ENCODE peak calls at places on chromosomes 5 and 9, in four cellular contexts. One of them, this sample, is unnamed. For H3K4me1 and H3K36me3, the result is how much of the 10 kb centered on the place peaks cover.

GRCh38 chr5:83368317-83368716 is 103.2 kb upstream of the VCAN start:
- DNase-seq in neural progenitor cell: no peak
- DNase-seq in tibial artery: no peak
- DNase-seq in endodermal cell: no peak
- DNase-seq in this sample: no peak

GRCh38 chr5:52077941-52078825 is 694.9 kb downstream of the ISL1 start:
- DNase-seq in neural progenitor cell: peak
- DNase-seq in endodermal cell: peak
- DNase-seq in tibial artery: no peak
- DNase-seq in this sample: peak

GRCh38 chr9:134658378-134658955 is 16.9 kb downstream of the COL5A1 start:
- DNase-seq in neural progenitor cell: peak
- DNase-seq in tibial artery: peak
- DNase-seq in endodermal cell: peak
- DNase-seq in this sample: no peak

GRCh38 chr5:146494656-146495055 is 21.3 kb downstream of the GPR151 start:
- DNase-seq in endodermal cell: no peak
- DNase-seq in tibial artery: no peak
- DNase-seq in neural progenitor cell: no peak
- DNase-seq in this sample: no peak

GRCh38 chr9:110731437-110732028 is 62.9 kb downstream of the MUSK start:
- DNase-seq in tibial artery: no peak
- DNase-seq in endodermal cell: no peak
- DNase-seq in neural progenitor cell: peak
- DNase-seq in this sample: no peak

GRCh38 chr5:87298687-87299362 is 31.1 kb downstream of the RASA1 start:
- DNase-seq in neural progenitor cell: no peak
- DNase-seq in endodermal cell: no peak
- DNase-seq in tibial artery: no peak
- DNase-seq in this sample: no peak

GRCh38 chr9:125513634-125514413 is 193.2 kb downstream of the MAPKAP1 start:
- DNase-seq in tibial artery: no peak
- DNase-seq in endodermal cell: peak
- DNase-seq in neural progenitor cell: peak
- DNase-seq in this sample: no peak

GRCh38 chr9:100150209-100150608 is 51.2 kb downstream of the INVS start:
- DNase-seq in neural progenitor cell: no peak
- DNase-seq in tibial artery: no peak
- DNase-seq in endodermal cell: no peak
- DNase-seq in this sample: no peak

GRCh38 chr5:16018970-16019369 is 160.6 kb downstream of the MARCHF11 start:
- DNase-seq in neural progenitor cell: no peak
- DNase-seq in endodermal cell: no peak
- DNase-seq in tibial artery: no peak
- DNase-seq in this sample: no peak

GRCh38 chr9:34547960-34548603 is 25.3 kb upstream of the ENHO start:
- DNase-seq in tibial artery: peak
- DNase-seq in endodermal cell: peak
- DNase-seq in neural progenitor cell: peak
- DNase-seq in this sample: peak

GRCh38 chr9:28934111-28934510 is 1360.8 kb upstream of the C9orf72 start:
- DNase-seq in neural progenitor cell: no peak
- DNase-seq in tibial artery: no peak
- DNase-seq in endodermal cell: no peak
- DNase-seq in this sample: no peak

GRCh38 chr9:112378441-112379176 is 1.3 kb upstream of the HSDL2 start:
- DNase-seq in endodermal cell: peak
- DNase-seq in tibial artery: no peak
- DNase-seq in neural progenitor cell: no peak
- DNase-seq in this sample: peak

GRCh38 chr9:116549061-116549664 is 137.9 kb upstream of the TRIM32 start:
- DNase-seq in tibial artery: peak
- DNase-seq in neural progenitor cell: no peak
- DNase-seq in endodermal cell: no peak
- DNase-seq in this sample: no peak

GRCh38 chr5:115531787-115532367 is 12.7 kb downstream of the FEM1C start:
- DNase-seq in tibial artery: no peak
- DNase-seq in endodermal cell: no peak
- DNase-seq in neural progenitor cell: no peak
- DNase-seq in this sample: no peak
- H3K4me1 ChIP-seq in tibial artery: under half
- H3K4me1 ChIP-seq in endodermal cell: under half
- H3K4me1 ChIP-seq in neural progenitor cell: under half
- H3K4me1 ChIP-seq in this sample: under half

DNA sequence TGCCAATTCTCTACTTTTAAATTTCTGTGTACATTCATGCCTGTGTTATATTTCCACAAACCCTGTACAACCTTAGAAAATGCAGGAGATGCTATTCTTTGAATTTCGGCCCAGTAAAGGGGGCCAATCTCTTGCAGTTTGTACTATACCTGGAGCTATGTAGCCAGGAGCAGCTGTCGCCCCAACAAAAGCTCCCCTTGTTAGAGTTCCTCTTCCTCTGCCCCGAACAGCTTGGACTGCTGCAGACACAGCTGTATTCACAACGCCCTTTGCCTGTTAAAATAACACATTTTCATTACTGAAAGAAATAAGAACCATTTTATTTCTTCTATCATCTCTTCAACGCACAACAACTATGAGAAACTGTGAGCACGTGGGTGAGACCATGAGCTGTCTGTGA is 99.2 kb downstream of the GPR21 start:
- DNase-seq in endodermal cell: no peak
- DNase-seq in tibial artery: no peak
- DNase-seq in neural progenitor cell: no peak
- DNase-seq in this sample: no peak
- H3K36me3 ChIP-seq in endodermal cell: under half
- H3K36me3 ChIP-seq in tibial artery: under half
- H3K36me3 ChIP-seq in neural progenitor cell: under half
- H3K36me3 ChIP-seq in this sample: under half

GRCh38 chr5:139678283-139678613 is 30.1 kb downstream of the CXXC5 start:
- DNase-seq in endodermal cell: no peak
- DNase-seq in tibial artery: no peak
- DNase-seq in neural progenitor cell: no peak
- DNase-seq in this sample: no peak

GRCh38 chr5:139677404-139678282 is 29.5 kb downstream of the CXXC5 start:
- DNase-seq in endodermal cell: no peak
- DNase-seq in tibial artery: no peak
- DNase-seq in neural progenitor cell: peak
- DNase-seq in this sample: no peak

GRCh38 chr5:139675825-139676224 is 27.7 kb downstream of the CXXC5 start:
- DNase-seq in endodermal cell: no peak
- DNase-seq in tibial artery: no peak
- DNase-seq in neural progenitor cell: no peak
- DNase-seq in this sample: no peak

GRCh38 chr5:139676406-139676805 is 28.3 kb downstream of the CXXC5 start:
- DNase-seq in tibial artery: no peak
- DNase-seq in neural progenitor cell: no peak
- DNase-seq in endodermal cell: no peak
- DNase-seq in this sample: no peak

DNA sequence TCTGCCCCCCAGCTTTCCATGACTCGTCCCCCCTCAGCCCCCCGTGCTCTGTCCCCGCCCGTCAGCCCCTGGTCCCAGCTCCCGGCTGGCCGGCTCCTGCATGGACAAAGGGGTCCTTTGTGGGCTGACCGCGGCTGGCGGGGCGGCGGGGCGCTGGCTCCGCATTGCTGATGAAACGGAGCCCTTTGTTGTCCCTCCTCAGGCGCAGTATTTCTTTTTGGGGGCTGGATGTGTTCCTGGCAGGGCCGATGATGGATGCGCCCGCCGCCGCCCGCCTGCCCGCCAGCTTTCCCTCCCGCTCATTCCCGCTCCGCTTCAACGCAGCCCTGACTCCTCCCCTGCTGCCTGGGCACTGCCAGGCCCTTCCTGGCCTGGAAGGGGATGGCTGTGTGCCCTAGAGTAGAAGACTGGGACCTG is 28.8 kb downstream of the CXXC5 start:
- DNase-seq in neural progenitor cell: peak
- DNase-seq in tibial artery: no peak
- DNase-seq in endodermal cell: no peak
- DNase-seq in this sample: no peak
- H3K4me3 ChIP-seq in neural progenitor cell: no peak
- H3K4me3 ChIP-seq in tibial artery: peak
- H3K4me3 ChIP-seq in endodermal cell: no peak
- H3K4me3 ChIP-seq in this sample: no peak

GRCh38 chr5:59038169-59039002 is 455.5 kb downstream of the RAB3C start:
- DNase-seq in neural progenitor cell: peak
- DNase-seq in endodermal cell: no peak
- DNase-seq in tibial artery: no peak
- DNase-seq in this sample: no peak
- H3K4me1 ChIP-seq in neural progenitor cell: under half
- H3K4me1 ChIP-seq in endodermal cell: under half
- H3K4me1 ChIP-seq in tibial artery: under half
- H3K4me1 ChIP-seq in this sample: under half

GRCh38 chr5:138188632-138189031 is 9.7 kb downstream of the KIF20A start:
- DNase-seq in neural progenitor cell: no peak
- DNase-seq in endodermal cell: no peak
- DNase-seq in tibial artery: no peak
- DNase-seq in this sample: no peak
- H3K36me3 ChIP-seq in neural progenitor cell: under half
- H3K36me3 ChIP-seq in endodermal cell: half or more
- H3K36me3 ChIP-seq in tibial artery: half or more
- H3K36me3 ChIP-seq in this sample: half or more

GRCh38 chr9:133374612-133375115 is 1.2 kb downstream of the SURF4 start:
- DNase-seq in tibial artery: no peak
- DNase-seq in neural progenitor cell: no peak
- DNase-seq in endodermal cell: no peak
- DNase-seq in this sample: no peak

GRCh38 chr9:133371261-133371711 is 4.6 kb downstream of the SURF4 start:
- DNase-seq in neural progenitor cell: no peak
- DNase-seq in tibial artery: no peak
- DNase-seq in endodermal cell: no peak
- DNase-seq in this sample: no peak

GRCh38 chr9:133370680-133371079 is 5.2 kb downstream of the SURF4 start:
- DNase-seq in tibial artery: no peak
- DNase-seq in neural progenitor cell: no peak
- DNase-seq in endodermal cell: no peak
- DNase-seq in this sample: no peak

GRCh38 chr9:133369923-133370322 is 5.9 kb downstream of the SURF4 start:
- DNase-seq in neural progenitor cell: no peak
- DNase-seq in endodermal cell: no peak
- DNase-seq in tibial artery: no peak
- DNase-seq in this sample: no peak

DNA sequence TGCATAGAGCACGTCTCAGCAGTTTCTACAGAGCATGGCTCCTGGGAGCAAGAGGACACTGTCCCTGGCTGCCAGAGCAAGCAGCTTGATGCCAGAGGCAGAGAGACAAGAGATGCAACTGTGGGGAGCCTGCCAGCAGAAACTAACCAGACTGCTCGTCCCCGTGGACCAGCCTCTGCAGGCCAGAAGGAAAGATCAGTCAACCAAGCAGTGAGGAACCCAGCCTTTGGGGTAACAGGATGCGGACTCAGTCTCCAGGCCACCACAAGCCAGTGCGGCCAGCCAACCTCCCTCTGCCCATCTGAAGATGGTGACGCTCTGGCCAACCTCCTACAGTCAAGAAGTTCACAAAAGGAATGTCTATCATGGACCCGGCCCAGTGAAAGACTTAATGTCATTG is 3.7 kb downstream of the SURF4 start:
- DNase-seq in neural progenitor cell: no peak
- DNase-seq in tibial artery: no peak
- DNase-seq in endodermal cell: no peak
- DNase-seq in this sample: no peak
- H3K4me3 ChIP-seq in neural progenitor cell: no peak
- H3K4me3 ChIP-seq in tibial artery: no peak
- H3K4me3 ChIP-seq in endodermal cell: no peak
- H3K4me3 ChIP-seq in this sample: no peak

This sample was measured in HAP-1.